ENCODE peak calls at places on chromosomes 7 and 10, in ten cellular contexts. H is astrocyte; W is CD8-positive, alpha-beta T cell; D is breast epithelium; K is SK-N-SH; V is left ventricle myocardium inferior; J is body of pancreas; R is stomach; Q is ascending aorta; A is upper lobe of right lung. E is an unnamed sample. For H3K4me1, the result is how much of the 10 kb centered on the place peaks cover.

GRCh38 chr7:110050831-110051230 is 1040.1 kb upstream of the LRRN3 start:
- DNase-seq in V (no peak), D (no peak), A (no peak), R (no peak), H (no peak), Q (no peak), K (peak), J (no peak), W (no peak), E (no peak)

GRCh38 chr7:45568536-45569289 is 5.5 kb upstream of the ADCY1 start:
- DNase-seq in A (no peak), W (no peak), R (no peak), D (no peak), H (no peak), K (peak), J (no peak), Q (no peak), V (no peak), E (no peak)

GRCh38 chr7:121305109-121305508 is 23.7 kb upstream of the WNT16 start:
- DNase-seq in V (no peak), D (no peak), R (no peak), J (no peak), A (no peak), W (no peak), H (peak), K (no peak), Q (no peak), E (no peak)

GRCh38 chr7:3259711-3260424 is 41.2 kb upstream of the SDK1 start:
- DNase-seq in Q (no peak), R (no peak), H (peak), V (no peak), W (no peak), J (no peak), D (no peak), K (no peak), A (no peak), E (no peak)

GRCh38 chr10:30433286-30433778 is 652 bp upstream of the MAP3K8 start:
- DNase-seq in R (peak), Q (peak), W (no peak), K (peak), J (peak), D (peak), V (peak), H (peak), A (peak), E (peak)

GRCh38 chr10:54125098-54125747 is 675.8 kb downstream of the PCDH15 start:
- DNase-seq in R (no peak), J (no peak), K (no peak), W (no peak), H (no peak), D (no peak), Q (no peak), A (no peak), V (no peak), E (no peak)

GRCh38 chr7:101970047-101970585 is 152.7 kb downstream of the CUX1 start:
- DNase-seq in K (no peak), W (no peak), H (no peak), V (no peak), R (no peak), Q (no peak), J (no peak), D (no peak), A (no peak), E (no peak)

GRCh38 chr10:93030409-93030808 is 30.2 kb upstream of the CYP26C1 start:
- DNase-seq in A (no peak), K (no peak), R (no peak), H (peak), V (no peak), D (no peak), W (no peak), Q (no peak), J (no peak), E (no peak)

GRCh38 chr7:100430450-100431285 is 1.0 kb downstream of the MEPCE start:
- DNase-seq in W (no peak), V (no peak), H (no peak), A (peak), D (no peak), K (peak), J (no peak), Q (peak), R (no peak), E (peak)

GRCh38 chr10:48296699-48297098 is 9.8 kb upstream of the MAPK8 start:
- DNase-seq in V (no peak), A (no peak), K (no peak), R (no peak), Q (no peak), D (no peak), W (no peak), H (no peak), J (no peak), E (no peak)

GRCh38 chr10:127986543-127987466 is 79.9 kb downstream of the PTPRE start:
- DNase-seq in W (no peak), Q (peak), K (no peak), H (peak), V (no peak), D (no peak), R (no peak), A (no peak), J (no peak), E (no peak)

GRCh38 chr10:1881636-1882035 is 144.3 kb upstream of the ADARB2 start:
- DNase-seq in V (no peak), R (no peak), Q (no peak), D (no peak), J (no peak), W (no peak), A (no peak), K (no peak), H (no peak), E (no peak)

GRCh38 chr10:133134411-133135115 is 25.5 kb upstream of the KNDC1 start:
- DNase-seq in W (no peak), D (peak), V (peak), K (peak), Q (no peak), H (no peak), A (no peak), J (no peak), R (no peak), E (no peak)

GRCh38 chr7:148772297-148773089 is 73.8 kb downstream of the CUL1 start:
- DNase-seq in Q (no peak), A (no peak), J (no peak), D (no peak), H (peak), R (no peak), K (no peak), W (no peak), V (no peak), E (no peak)

GRCh38 chr7:2781636-2782035 is 62.5 kb downstream of the GNA12 start:
- DNase-seq in D (no peak), K (no peak), W (no peak), Q (no peak), J (no peak), R (no peak), V (no peak), H (peak), A (no peak), E (no peak)

GRCh38 chr7:73901823-73902597 is 41.1 kb downstream of the TMEM270 start:
- DNase-seq in H (no peak), W (no peak), R (no peak), Q (peak), J (no peak), K (peak), V (no peak), D (peak), A (peak), E (no peak)

GRCh38 chr7:125605241-125605640 is 675.6 kb upstream of the POT1 start:
- DNase-seq in J (no peak), A (no peak), H (peak), K (no peak), D (no peak), R (no peak), Q (no peak), V (no peak), W (no peak), E (no peak)

GRCh38 chr7:16416289-16417282 is 4.8 kb downstream of the CRPPA start:
- DNase-seq in W (no peak), Q (no peak), H (peak), A (no peak), K (no peak), R (no peak), J (peak), D (no peak), V (no peak), E (no peak)

GRCh38 chr10:51176976-51177690 is 102.8 kb downstream of the PRKG1 start:
- DNase-seq in V (no peak), J (no peak), D (no peak), Q (no peak), H (peak), K (no peak), R (no peak), A (no peak), W (no peak), E (no peak)

GRCh38 chr10:101565936-101566332 is 22.1 kb downstream of the POLL start:
- DNase-seq in R (no peak), V (no peak), Q (no peak), D (peak), W (no peak), H (no peak), K (no peak), J (no peak), A (peak), E (no peak)

GRCh38 chr10:110220383-110220782 is 13.0 kb downstream of the MXI1 start:
- DNase-seq in A (no peak), V (peak), W (no peak), H (no peak), K (no peak), J (peak), Q (peak), D (no peak), R (peak), E (peak)

GRCh38 chr7:138354066-138354465 is 106.0 kb upstream of the TRIM24 start:
- DNase-seq in D (no peak), J (no peak), W (no peak), K (no peak), H (no peak), Q (no peak), V (no peak), R (no peak), A (no peak), E (no peak)

GRCh38 chr10:82551501-82551900 is 676.5 kb downstream of the NRG3 start:
- DNase-seq in V (no peak), H (no peak), R (no peak), K (no peak), D (no peak), Q (no peak), A (no peak), W (no peak), J (no peak), E (no peak)

GRCh38 chr10:114347191-114347739 is 57.0 kb downstream of the AFAP1L2 start:
- DNase-seq in V (no peak), W (no peak), A (no peak), Q (no peak), H (no peak), J (no peak), D (no peak), R (no peak), K (no peak), E (no peak)

GRCh38 chr10:104557966-104558365 is 83.1 kb upstream of the SORCS3 start:
- DNase-seq in V (no peak), H (no peak), A (no peak), R (no peak), K (no peak), W (no peak), J (no peak), D (no peak), Q (no peak), E (no peak)

GRCh38 chr10:92531132-92531531 is 42.8 kb downstream of the IDE start:
- DNase-seq in A (no peak), H (no peak), W (no peak), V (no peak), D (no peak), R (no peak), J (no peak), K (no peak), Q (no peak), E (no peak)

GRCh38 chr7:104018425-104018824 is 29.0 kb upstream of the RELN start:
- DNase-seq in H (no peak), J (no peak), K (no peak), V (no peak), W (no peak), Q (no peak), R (no peak), A (no peak), D (no peak), E (no peak)

GRCh38 chr7:98659746-98660145 is 42.7 kb downstream of the NPTX2 start:
- DNase-seq in A (no peak), K (no peak), H (no peak), Q (no peak), D (no peak), W (no peak), V (no peak), R (no peak), J (no peak), E (no peak)

GRCh38 chr10:60480865-60481563 is 91.3 kb upstream of the ANK3 start:
- DNase-seq in W (no peak), H (peak), K (no peak), D (no peak), Q (peak), J (peak), R (peak), A (no peak), V (no peak), E (no peak)

GRCh38 chr10:4512557-4513286 is 313.3 kb upstream of the AKR1E2 start:
- DNase-seq in J (peak), D (no peak), K (peak), V (peak), W (no peak), A (no peak), Q (no peak), H (peak), R (peak), E (peak)

GRCh38 chr10:314381-314780 is 179.1 kb downstream of the ZMYND11 start:
- DNase-seq in Q (no peak), H (no peak), R (no peak), A (no peak), V (no peak), W (no peak), D (no peak), J (no peak), K (no peak), E (no peak)

GRCh38 chr10:96840841-96841518 is 8.9 kb downstream of the LCOR start:
- DNase-seq in W (no peak), K (no peak), H (peak), J (peak), R (no peak), V (no peak), D (no peak), A (no peak), Q (no peak), E (no peak)
- H3K27ac ChIP-seq in W (no peak), K (peak), H (peak), J (peak), R (no peak), V (no peak), D (no peak), A (no peak), Q (no peak), E (no peak)

DNA sequence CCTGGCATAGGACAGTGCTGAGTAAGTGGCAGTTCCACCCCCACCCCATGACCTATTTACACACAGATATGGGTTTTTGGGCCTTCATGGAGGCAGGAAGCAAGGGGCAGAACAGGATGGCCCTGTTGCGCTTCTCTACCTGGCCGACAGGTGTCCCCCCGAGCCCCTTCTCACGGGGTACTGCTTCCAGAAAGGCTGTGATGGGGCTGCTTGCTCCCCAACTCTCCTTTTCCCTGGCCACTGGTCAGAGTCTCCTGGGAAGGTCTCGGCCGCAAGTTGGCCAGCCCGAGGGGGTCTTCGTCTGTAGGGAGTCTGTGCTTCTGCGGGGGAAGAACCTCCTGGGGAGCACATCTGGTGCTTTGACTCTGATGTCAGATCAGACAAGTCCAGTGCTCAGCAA is 139.8 kb upstream of the TNS3 start:
- DNase-seq in K (no peak), R (no peak), A (no peak), Q (no peak), D (no peak), H (no peak), W (no peak), J (no peak), V (no peak), E (no peak)
- TF ChIP-seq CTCF in K (no peak), R (no peak), A (no peak), Q (no peak), D (no peak), H (no peak), W (no peak), J (no peak), V (no peak), E (no peak)

GRCh38 chr7:127379642-127380041 is 12.9 kb downstream of the ZNF800 start:
- DNase-seq in J (no peak), D (no peak), W (no peak), H (no peak), A (no peak), K (no peak), Q (no peak), V (no peak), R (no peak), E (no peak)

GRCh38 chr7:127383123-127383835 is 9.2 kb downstream of the ZNF800 start:
- DNase-seq in V (no peak), J (no peak), D (no peak), H (peak), W (no peak), K (no peak), R (no peak), A (no peak), Q (no peak), E (no peak)

GRCh38 chr7:127378537-127378936 is 14.0 kb downstream of the ZNF800 start:
- DNase-seq in H (no peak), R (no peak), Q (no peak), D (no peak), V (no peak), W (no peak), K (no peak), J (no peak), A (no peak), E (no peak)

GRCh38 chr7:127380479-127380878 is 12.0 kb downstream of the ZNF800 start:
- DNase-seq in V (no peak), D (no peak), Q (no peak), J (no peak), K (no peak), W (no peak), H (no peak), A (no peak), R (no peak), E (no peak)

GRCh38 chr7:127382301-127383085 is 10.0 kb downstream of the ZNF800 start:
- DNase-seq in J (no peak), D (no peak), V (no peak), W (no peak), K (no peak), H (no peak), R (no peak), A (no peak), Q (no peak), E (no peak)
- H3K4me1 ChIP-seq in J (under half), D (under half), V (half or more), W (under half), K (under half), H (under half), R (under half), A (under half), Q (under half), E (under half)

DNA sequence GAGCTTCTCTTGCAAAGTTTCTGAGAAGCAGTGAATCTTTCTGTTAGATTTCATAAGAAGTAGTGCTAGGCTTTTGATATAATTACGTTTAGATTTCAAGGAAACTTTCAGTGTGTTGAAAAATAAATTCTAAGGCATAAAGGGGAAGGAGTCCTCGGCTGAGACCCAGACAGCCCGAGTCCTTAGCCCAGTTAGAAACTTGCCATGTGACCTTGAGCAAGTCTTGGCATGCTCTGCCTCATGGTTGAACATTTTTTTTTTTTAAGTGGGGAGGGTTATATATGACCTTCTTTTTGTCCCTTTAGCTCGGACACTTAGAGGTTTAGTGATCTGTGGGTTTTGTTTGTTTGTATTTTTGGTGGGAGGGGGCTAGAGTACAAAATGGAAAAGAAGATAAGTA is 117.5 kb downstream of the TCF7L2 start:
- DNase-seq in Q (no peak), K (no peak), J (peak), H (no peak), V (no peak), W (no peak), R (no peak), D (no peak), A (no peak), E (no peak)
- H3K27ac ChIP-seq in Q (peak), K (no peak), J (peak), H (no peak), V (no peak), W (no peak), R (peak), D (no peak), A (peak), E (no peak)

DNA sequence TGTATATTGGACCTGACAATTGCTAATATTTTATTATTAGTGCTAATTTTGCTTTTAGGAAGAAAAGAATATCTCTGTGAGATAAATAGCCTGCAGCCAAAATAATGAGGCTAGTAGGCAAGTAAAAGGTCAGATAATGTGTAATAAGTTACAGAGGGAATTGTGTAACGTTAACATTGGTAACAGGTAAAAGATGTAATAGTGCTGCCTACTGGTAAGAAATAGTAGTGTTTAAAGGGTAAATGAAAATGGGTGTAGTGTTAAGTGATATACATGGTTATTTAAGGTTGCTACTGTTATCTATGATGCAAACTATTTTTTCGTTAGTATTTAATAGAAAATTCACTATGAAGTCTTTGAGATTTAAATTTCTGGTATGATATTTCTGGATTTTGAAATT is 9.2 kb upstream of the FOXP2 start:
- DNase-seq in W (no peak), D (no peak), K (no peak), J (no peak), R (no peak), V (no peak), Q (no peak), H (no peak), A (no peak), E (no peak)
- TF ChIP-seq CTCF in W (no peak), D (no peak), K (peak), J (peak), R (no peak), V (peak), Q (peak), H (peak), A (peak), E (no peak)

GRCh38 chr7:116271161-116271979 is 61.0 kb downstream of the TES start:
- DNase-seq in K (no peak), D (no peak), H (peak), V (no peak), Q (no peak), W (no peak), J (no peak), R (no peak), A (no peak), E (no peak)

GRCh38 chr7:116271980-116272886 is 61.9 kb downstream of the TES start:
- DNase-seq in H (peak), V (no peak), J (peak), Q (peak), K (peak), A (no peak), D (no peak), W (no peak), R (no peak), E (peak)

GRCh38 chr7:116273918-116274301 is 63.6 kb downstream of the TES start:
- DNase-seq in A (no peak), H (no peak), Q (no peak), W (no peak), R (no peak), D (no peak), V (no peak), K (no peak), J (no peak), E (no peak)

GRCh38 chr7:116277070-116277469 is 66.7 kb downstream of the TES start:
- DNase-seq in Q (no peak), D (no peak), R (no peak), A (no peak), V (no peak), H (no peak), W (no peak), K (no peak), J (no peak), E (no peak)

GRCh38 chr7:116273283-116273917 is 63.1 kb downstream of the TES start:
- DNase-seq in A (no peak), R (no peak), H (no peak), W (no peak), V (no peak), D (no peak), K (no peak), J (no peak), Q (no peak), E (no peak)
- H3K4me1 ChIP-seq in A (under half), R (under half), H (under half), W (under half), V (half or more), D (under half), K (under half), J (under half), Q (under half), E (under half)

GRCh38 chr10:33223326-33224014 is 111.0 kb downstream of the NRP1 start:
- DNase-seq in D (no peak), H (peak), V (no peak), J (no peak), W (no peak), A (no peak), K (no peak), Q (no peak), R (no peak), E (no peak)
- H3K27ac ChIP-seq in D (no peak), H (peak), V (peak), J (no peak), W (no peak), A (no peak), K (no peak), Q (peak), R (no peak), E (peak)

GRCh38 chr10:3102721-3103410 is 35.5 kb downstream of the PFKP start:
- DNase-seq in W (no peak), R (no peak), Q (no peak), D (no peak), A (no peak), H (peak), J (no peak), K (no peak), V (no peak), E (no peak)

GRCh38 chr10:3098689-3099088 is 31.3 kb downstream of the PFKP start:
- DNase-seq in V (no peak), A (no peak), J (no peak), K (no peak), H (no peak), D (no peak), Q (peak), W (no peak), R (no peak), E (no peak)

GRCh38 chr10:3099291-3100092 is 32.1 kb downstream of the PFKP start:
- DNase-seq in W (no peak), V (no peak), D (no peak), A (no peak), K (no peak), J (no peak), Q (peak), H (peak), R (no peak), E (no peak)

GRCh38 chr10:3100856-3101640 is 33.7 kb downstream of the PFKP start:
- DNase-seq in K (no peak), W (no peak), V (no peak), Q (no peak), A (no peak), R (no peak), J (no peak), H (no peak), D (no peak), E (no peak)

GRCh38 chr10:3100093-3100792 is 32.9 kb downstream of the PFKP start:
- DNase-seq in Q (no peak), W (no peak), K (no peak), D (no peak), A (no peak), J (no peak), H (no peak), V (no peak), R (no peak), E (no peak)
- TF ChIP-seq CTCF in Q (no peak), W (no peak), K (no peak), D (no peak), A (no peak), J (no peak), H (no peak), V (no peak), R (no peak), E (no peak)